ENCODE peak calls at places on chromosome 21, in nine cellular contexts. I, S, M, Y, D, C, A, E and Q are unnamed samples.

GRCh38 chr21:15894596-15894995 is 164.8 kb downstream of the USP25 start:
- DNase-seq in I (no peak), S (peak; percentile 19), M (no peak), Y (no peak), D (no peak), C (no peak), A (no peak), E (peak; percentile 45), Q (no peak)

GRCh38 chr21:40053007-40053406 is 185.8 kb downstream of the PCP4 start:
- DNase-seq in I (peak; percentile 41), S (peak; percentile 86), M (no peak), Y (no peak), D (no peak), C (no peak), A (no peak), E (no peak), Q (no peak)

GRCh38 chr21:41482321-41482720 is 25.6 kb downstream of the TMPRSS2 start:
- DNase-seq in I (no peak), S (no peak), M (no peak), Y (no peak), D (no peak), C (no peak), A (no peak), E (peak; percentile 93), Q (no peak)

GRCh38 chr21:41759214-41759840 is 7.5 kb downstream of the RIPK4 start:
- DNase-seq in I (no peak), S (no peak), M (no peak), Y (peak; percentile 51), D (no peak), C (no peak), A (no peak), E (peak; percentile 62), Q (peak; percentile 54)

GRCh38 chr21:25501996-25502665 is 105.2 kb downstream of the MRPL39 start:
- DNase-seq in I (no peak), S (no peak), M (no peak), Y (no peak), D (no peak), C (no peak), A (no peak), E (peak; percentile 97), Q (no peak)

GRCh38 chr21:15604424-15604823 is 125.4 kb upstream of the USP25 start:
- DNase-seq in I (no peak), S (no peak), M (no peak), Y (no peak), D (peak; percentile 65), C (no peak), A (no peak), E (no peak), Q (peak; percentile 4)

GRCh38 chr21:35043549-35043948 is 5.6 kb downstream of the RUNX1 start:
- DNase-seq in I (no peak), S (no peak), M (no peak), Y (no peak), D (no peak), C (no peak), A (no peak), E (no peak), Q (no peak)

GRCh38 chr21:36756527-36756926 is 57.6 kb downstream of the SIM2 start:
- DNase-seq in I (no peak), S (no peak), M (no peak), Y (no peak), D (peak; percentile 59), C (no peak), A (no peak), E (no peak), Q (no peak)

GRCh38 chr21:36150192-36150711 is 6.4 kb upstream of the DOP1B start:
- DNase-seq in I (peak; percentile 38), S (no peak), M (no peak), Y (no peak), D (no peak), C (no peak), A (no peak), E (no peak), Q (no peak)

GRCh38 chr21:37335053-37335452 is 31.5 kb upstream of the DYRK1A start:
- DNase-seq in I (no peak), S (no peak), M (no peak), Y (no peak), D (no peak), C (no peak), A (no peak), E (no peak), Q (no peak)

GRCh38 chr21:41919666-41920398 is 34.0 kb downstream of the C2CD2 start:
- DNase-seq in I (no peak), S (no peak), M (no peak), Y (no peak), D (no peak), C (no peak), A (no peak), E (no peak), Q (no peak)

GRCh38 chr21:45959182-45959581 is 22.4 kb upstream of the COL6A1 start:
- DNase-seq in I (no peak), S (no peak), M (no peak), Y (no peak), D (no peak), C (no peak), A (no peak), E (no peak), Q (no peak)

GRCh38 chr21:16179732-16180131 is 449.9 kb downstream of the USP25 start:
- DNase-seq in I (no peak), S (no peak), M (no peak), Y (no peak), D (peak; percentile 78), C (no peak), A (no peak), E (no peak), Q (no peak)

GRCh38 chr21:24163539-24163938 is 1443.7 kb downstream of the MRPL39 start:
- DNase-seq in I (no peak), S (no peak), M (no peak), Y (no peak), D (no peak), C (no peak), A (no peak), E (no peak), Q (no peak)

GRCh38 chr21:46667191-46667734 is 31.8 kb downstream of the PRMT2 start:
- DNase-seq in I (no peak), S (no peak), M (no peak), Y (peak; percentile 76), D (peak; percentile 45), C (no peak), A (peak; percentile 12), E (no peak), Q (peak; percentile 80)

GRCh38 chr21:39669976-39670671 is 57.4 kb downstream of the B3GALT5 start:
- DNase-seq in I (no peak), S (no peak), M (no peak), Y (peak; percentile 24), D (no peak), C (no peak), A (no peak), E (no peak), Q (no peak)

GRCh38 chr21:45262041-45262581 is 25.6 kb downstream of the POFUT2 start:
- DNase-seq in I (no peak), S (no peak), M (no peak), Y (no peak), D (no peak), C (no peak), A (no peak), E (no peak), Q (peak; percentile 29)

GRCh38 chr21:37793660-37794059 is 122.6 kb downstream of the KCNJ6 start:
- DNase-seq in I (no peak), S (no peak), M (no peak), Y (no peak), D (no peak), C (no peak), A (no peak), E (no peak), Q (no peak)

GRCh38 chr21:17454315-17455027 is 58.4 kb upstream of the CXADR start:
- DNase-seq in I (peak; percentile 20), S (peak; percentile 97), M (no peak), Y (peak; percentile 97), D (peak; percentile 92), C (no peak), A (peak; percentile 43), E (peak; percentile 85), Q (peak; percentile 71)

GRCh38 chr21:44281801-44282200 is 3.9 kb upstream of the AIRE start:
- DNase-seq in I (no peak), S (no peak), M (no peak), Y (no peak), D (no peak), C (no peak), A (no peak), E (no peak), Q (no peak)

GRCh38 chr21:42633858-42634257 is 19.6 kb upstream of the PDE9A start:
- DNase-seq in I (no peak), S (no peak), M (no peak), Y (peak; percentile 42), D (no peak), C (no peak), A (no peak), E (no peak), Q (no peak)

GRCh38 chr21:29506947-29507346 is 208.2 kb downstream of the BACH1 start:
- DNase-seq in I (no peak), S (no peak), M (no peak), Y (no peak), D (no peak), C (no peak), A (no peak), E (no peak), Q (no peak)

GRCh38 chr21:41707231-41707988 is 59.4 kb downstream of the RIPK4 start:
- DNase-seq in I (no peak), S (no peak), M (no peak), Y (no peak), D (no peak), C (no peak), A (no peak), E (peak; percentile 28), Q (peak; percentile 30)

GRCh38 chr21:42001781-42002180 is 8.4 kb downstream of the ZBTB21 start:
- DNase-seq in I (no peak), S (no peak), M (no peak), Y (no peak), D (no peak), C (no peak), A (no peak), E (no peak), Q (no peak)

GRCh38 chr21:18832950-18833349 is 429.4 kb upstream of the TMPRSS15 start:
- DNase-seq in I (no peak), S (no peak), M (no peak), Y (no peak), D (peak; percentile 0), C (no peak), A (no peak), E (peak; percentile 71), Q (no peak)

GRCh38 chr21:46082638-46083270 is 15.2 kb upstream of the COL6A2 start:
- DNase-seq in I (no peak), S (no peak), M (no peak), Y (peak; percentile 33), D (no peak), C (no peak), A (no peak), E (no peak), Q (no peak)